ENCODE peak calls at places on chromosomes 3 and 15, in six cellular contexts. X, S, B, M, C and O are unnamed samples.

GRCh38 chr3:197953881-197954280 is 3.9 kb downstream of the RPL35A start:
- DNase-seq in X (peak), S (no peak), C (no peak), B (no peak), M (peak), O (no peak)

GRCh38 chr15:80191897-80192595 is 39.2 kb downstream of the FAH start:
- DNase-seq in C (no peak), X (no peak), S (no peak), M (no peak), B (no peak), O (no peak)

GRCh38 chr3:66456711-66457173 is 44.1 kb downstream of the LRIG1 start:
- DNase-seq in X (no peak), M (no peak), B (no peak), C (no peak), S (no peak), O (no peak)

GRCh38 chr3:50422153-50422552 is 62.8 kb upstream of the TMEM115 start:
- DNase-seq in S (no peak), B (no peak), C (no peak), M (no peak), X (no peak), O (no peak)

GRCh38 chr3:16665282-16665741 is 60.1 kb upstream of the DAZL start:
- DNase-seq in C (no peak), M (peak), B (no peak), X (peak), S (no peak), O (peak)

GRCh38 chr15:44092221-44092620 is 102.8 kb downstream of the FRMD5 start:
- DNase-seq in C (no peak), B (no peak), M (peak), S (no peak), X (peak), O (peak)

GRCh38 chr3:50390523-50391177 is 31.3 kb upstream of the TMEM115 start:
- DNase-seq in B (no peak), X (no peak), M (no peak), C (no peak), S (no peak), O (no peak)

GRCh38 chr3:69439683-69440270 is 53.9 kb upstream of the FRMD4B start:
- DNase-seq in C (no peak), M (peak), B (no peak), X (peak), S (no peak), O (peak)

GRCh38 chr15:23440596-23440995 is 6.4 kb downstream of the GOLGA6L2 start:
- DNase-seq in S (no peak), B (no peak), C (no peak), X (no peak), M (no peak), O (no peak)

GRCh38 chr3:117587416-117587815 is 877.8 kb downstream of the TUSC7 start:
- DNase-seq in B (no peak), S (no peak), X (no peak), C (no peak), M (no peak), O (no peak)

GRCh38 chr15:65072027-65072426 is 4.2 kb upstream of the RASL12 start:
- DNase-seq in M (no peak), C (no peak), B (no peak), S (no peak), X (peak), O (peak)

GRCh38 chr3:42308651-42309050 is 42.7 kb upstream of the CCK start:
- DNase-seq in S (no peak), M (no peak), B (no peak), C (no peak), X (no peak), O (no peak)

GRCh38 chr3:188578579-188579363 is 424.8 kb downstream of the LPP start:
- DNase-seq in M (peak), C (no peak), X (peak), B (no peak), S (no peak), O (peak)

GRCh38 chr15:85710340-85710842 is 84.3 kb downstream of the KLHL25 start:
- DNase-seq in B (no peak), C (no peak), X (no peak), S (no peak), M (no peak), O (no peak)

GRCh38 chr15:45326776-45327175 is 51.6 kb downstream of the GATM start:
- DNase-seq in S (no peak), B (no peak), X (no peak), M (no peak), C (no peak), O (no peak)